ENCODE peak calls at places on chromosomes 16 and 17, in ten cellular contexts. M, H, Q, N, P, Z, D, B, A and R are unnamed samples.

GRCh38 chr17:37824534-37825485 is 80.0 kb upstream of the HNF1B start:
- DNase-seq in M (no peak), H (no peak), Q (no peak), N (no peak), P (peak; percentile 91), Z (peak; percentile 96), D (peak; percentile 60), B (no peak), A (no peak), R (no peak)

GRCh38 chr16:82668094-82668493 is 41.3 kb downstream of the CDH13 start:
- DNase-seq in M (no peak), H (no peak), Q (no peak), N (no peak), P (no peak), Z (no peak), D (no peak), B (no peak), A (no peak), R (no peak)

GRCh38 chr16:30761427-30761927 is 385 bp downstream of the CFAP119 start:
- DNase-seq in M (peak; percentile 48), H (no peak), Q (peak; percentile 62), N (peak; percentile 37), P (peak; percentile 25), Z (peak; percentile 44), D (no peak), B (no peak), A (no peak), R (no peak)

GRCh38 chr17:7580631-7581554 is 1.5 kb downstream of the CD68 start:
- DNase-seq in M (no peak), H (no peak), Q (no peak), N (no peak), P (no peak), Z (no peak), D (no peak), B (no peak), A (no peak), R (no peak)

GRCh38 chr16:84959045-84959576 is 52.2 kb downstream of the ZDHHC7 start:
- DNase-seq in M (no peak), H (no peak), Q (no peak), N (no peak), P (no peak), Z (no peak), D (no peak), B (no peak), A (no peak), R (no peak)

GRCh38 chr17:29579866-29580771 is 9.3 kb downstream of the GIT1 start:
- DNase-seq in M (peak; percentile 65), H (peak; percentile 87), Q (peak; percentile 61), N (peak; percentile 90), P (peak; percentile 76), Z (peak; percentile 82), D (no peak), B (peak; percentile 84), A (peak; percentile 51), R (peak; percentile 69)

GRCh38 chr16:87060026-87060986 is 256.9 kb downstream of the C16orf95 start:
- DNase-seq in M (no peak), H (no peak), Q (no peak), N (no peak), P (no peak), Z (peak; percentile 51), D (no peak), B (no peak), A (no peak), R (peak; percentile 39)

GRCh38 chr17:4837471-4838305 is 4.5 kb downstream of the MINK1 start:
- DNase-seq in M (no peak), H (no peak), Q (no peak), N (no peak), P (no peak), Z (no peak), D (no peak), B (no peak), A (no peak), R (no peak)

GRCh38 chr16:30820952-30821421 is 34.0 kb upstream of the ZNF629 start:
- DNase-seq in M (peak; percentile 69), H (no peak), Q (no peak), N (no peak), P (no peak), Z (no peak), D (no peak), B (no peak), A (no peak), R (no peak)

GRCh38 chr17:50018909-50019308 is 23.9 kb upstream of the DLX3 start:
- DNase-seq in M (no peak), H (no peak), Q (no peak), N (no peak), P (no peak), Z (peak; percentile 48), D (no peak), B (no peak), A (no peak), R (no peak)

GRCh38 chr16:82451449-82451848 is 175.3 kb upstream of the CDH13 start:
- DNase-seq in M (no peak), H (no peak), Q (no peak), N (no peak), P (no peak), Z (no peak), D (no peak), B (peak; percentile 6), A (no peak), R (no peak)

GRCh38 chr17:31580331-31581021 is 189.0 kb downstream of the RAB11FIP4 start:
- DNase-seq in M (no peak), H (no peak), Q (no peak), N (no peak), P (peak; percentile 47), Z (peak; percentile 80), D (no peak), B (no peak), A (no peak), R (no peak)

GRCh38 chr16:20307791-20308190 is 19.5 kb downstream of the GP2 start:
- DNase-seq in M (no peak), H (no peak), Q (no peak), N (no peak), P (no peak), Z (no peak), D (no peak), B (no peak), A (no peak), R (no peak)

GRCh38 chr17:76843703-76844484 is 24.3 kb upstream of the MGAT5B start:
- DNase-seq in M (no peak), H (peak; percentile 55), Q (peak; percentile 34), N (no peak), P (peak; percentile 65), Z (peak; percentile 29), D (no peak), B (no peak), A (no peak), R (no peak)

GRCh38 chr17:80738020-80738380 is 193.4 kb downstream of the RPTOR start:
- DNase-seq in M (no peak), H (no peak), Q (no peak), N (no peak), P (no peak), Z (no peak), D (no peak), B (no peak), A (no peak), R (no peak)

GRCh38 chr16:66525396-66526180 is 24.3 kb downstream of the TK2 start:
- DNase-seq in M (no peak), H (no peak), Q (no peak), N (no peak), P (no peak), Z (peak; percentile 97), D (no peak), B (no peak), A (no peak), R (no peak)

GRCh38 chr17:82229686-82230626 is 1.1 kb downstream of the SLC16A3 start:
- DNase-seq in M (no peak), H (no peak), Q (no peak), N (no peak), P (no peak), Z (peak; percentile 38), D (no peak), B (no peak), A (no peak), R (no peak)

GRCh38 chr17:49104511-49105074 is 28.0 kb upstream of the B4GALNT2 start:
- DNase-seq in M (no peak), H (no peak), Q (no peak), N (no peak), P (no peak), Z (peak; percentile 89), D (no peak), B (no peak), A (no peak), R (no peak)

GRCh38 chr17:37088459-37088858 is 139.7 kb downstream of the AATF start:
- DNase-seq in M (peak; percentile 44), H (no peak), Q (peak; percentile 37), N (no peak), P (no peak), Z (no peak), D (no peak), B (no peak), A (no peak), R (no peak)

GRCh38 chr17:76238847-76239537 is 1.3 kb downstream of the RNF157 start:
- DNase-seq in M (no peak), H (no peak), Q (no peak), N (no peak), P (peak; percentile 16), Z (no peak), D (no peak), B (no peak), A (no peak), R (no peak)

GRCh38 chr16:49890876-49891275 is 35.0 kb upstream of the ZNF423 start:
- DNase-seq in M (no peak), H (no peak), Q (no peak), N (peak; percentile 32), P (no peak), Z (no peak), D (no peak), B (no peak), A (no peak), R (no peak)

GRCh38 chr17:19305261-19305660 is 57.3 kb downstream of the B9D1 start:
- DNase-seq in M (no peak), H (no peak), Q (no peak), N (no peak), P (no peak), Z (no peak), D (no peak), B (no peak), A (no peak), R (no peak)